ENCODE peak calls at places on chromosomes 6 and 20, in seven cellular contexts. E is lung, F is sigmoid colon, W is ovary, L is kidney, R is transverse colon, M is heart left ventricle. X is an unnamed sample.

GRCh38 chr6:13523826-13524622 is 36.6 kb upstream of the GFOD1 start:
- DNase-seq in E (no peak), F (no peak), W (no peak), L (no peak), R (no peak), M (no peak), X (peak)

GRCh38 chr20:25552977-25553376 is 32.4 kb downstream of the NINL start:
- DNase-seq in E (no peak), F (no peak), W (no peak), L (no peak), R (no peak), M (no peak), X (no peak)

GRCh38 chr20:31972481-31973386 is 4.8 kb downstream of the XKR7 start:
- DNase-seq in E (no peak), F (no peak), W (no peak), L (no peak), R (no peak), M (no peak), X (no peak)

GRCh38 chr6:63272397-63272796 is 47.4 kb downstream of the LGSN start:
- DNase-seq in E (no peak), F (no peak), W (no peak), L (no peak), R (no peak), M (no peak), X (no peak)

GRCh38 chr6:86193821-86194220 is 551.1 kb upstream of the SYNCRIP start:
- DNase-seq in E (no peak), F (no peak), W (no peak), L (no peak), R (no peak), M (no peak), X (no peak)

GRCh38 chr20:7470912-7471311 is 469.3 kb downstream of the HAO1 start:
- DNase-seq in E (no peak), F (no peak), W (no peak), L (no peak), R (no peak), M (no peak), X (no peak)

GRCh38 chr20:54170963-54171362 is 2.8 kb downstream of the CYP24A1 start:
- DNase-seq in E (no peak), F (no peak), W (no peak), L (no peak), R (no peak), M (no peak), X (no peak)

GRCh38 chr6:120262354-120262753 is 912.8 kb upstream of the MAN1A1 start:
- DNase-seq in E (no peak), F (no peak), W (no peak), L (no peak), R (no peak), M (no peak), X (no peak)

GRCh38 chr20:53244711-53245110 is 272.6 kb downstream of the TSHZ2 start:
- DNase-seq in E (no peak), F (no peak), W (no peak), L (no peak), R (no peak), M (no peak), X (no peak)

GRCh38 chr6:153084393-153084792 is 46.7 kb downstream of the RGS17 start:
- DNase-seq in E (no peak), F (no peak), W (no peak), L (no peak), R (no peak), M (no peak), X (no peak)

GRCh38 chr6:18115356-18115755 is 7.1 kb downstream of the NHLRC1 start:
- DNase-seq in E (no peak), F (no peak), W (no peak), L (no peak), R (no peak), M (no peak), X (no peak)

GRCh38 chr20:3687655-3688054 is 5.8 kb upstream of the ADAM33 start:
- DNase-seq in E (no peak), F (no peak), W (no peak), L (no peak), R (no peak), M (no peak), X (no peak)

GRCh38 chr6:35691027-35691824 is 2.5 kb upstream of the FKBP5 start:
- DNase-seq in E (peak), F (peak), W (peak), L (peak), R (peak), M (peak), X (peak)

GRCh38 chr6:51511081-51511480 is 576.3 kb downstream of the PKHD1 start:
- DNase-seq in E (no peak), F (no peak), W (no peak), L (no peak), R (no peak), M (no peak), X (no peak)

GRCh38 chr20:6053776-6054688 is at the start of gene LRRN4:
- DNase-seq in E (peak), F (no peak), W (no peak), L (peak), R (no peak), M (no peak), X (no peak)

GRCh38 chr6:157143885-157144795 is 179.2 kb downstream of the TMEM242 start:
- DNase-seq in E (no peak), F (no peak), W (peak), L (no peak), R (no peak), M (no peak), X (no peak)
- H3K27ac ChIP-seq in E (peak), F (peak), W (peak), L (no peak), R (peak), M (peak), X (peak)

GRCh38 chr6:87944541-87944954 is 103.1 kb upstream of the SPACA1 start:
- DNase-seq in E (no peak), F (no peak), W (no peak), L (no peak), R (peak), M (peak), X (peak)
- TF ChIP-seq CTCF in E (no peak), F (no peak), W (no peak), L (no peak), R (no peak), M (peak), X (peak)

DNA sequence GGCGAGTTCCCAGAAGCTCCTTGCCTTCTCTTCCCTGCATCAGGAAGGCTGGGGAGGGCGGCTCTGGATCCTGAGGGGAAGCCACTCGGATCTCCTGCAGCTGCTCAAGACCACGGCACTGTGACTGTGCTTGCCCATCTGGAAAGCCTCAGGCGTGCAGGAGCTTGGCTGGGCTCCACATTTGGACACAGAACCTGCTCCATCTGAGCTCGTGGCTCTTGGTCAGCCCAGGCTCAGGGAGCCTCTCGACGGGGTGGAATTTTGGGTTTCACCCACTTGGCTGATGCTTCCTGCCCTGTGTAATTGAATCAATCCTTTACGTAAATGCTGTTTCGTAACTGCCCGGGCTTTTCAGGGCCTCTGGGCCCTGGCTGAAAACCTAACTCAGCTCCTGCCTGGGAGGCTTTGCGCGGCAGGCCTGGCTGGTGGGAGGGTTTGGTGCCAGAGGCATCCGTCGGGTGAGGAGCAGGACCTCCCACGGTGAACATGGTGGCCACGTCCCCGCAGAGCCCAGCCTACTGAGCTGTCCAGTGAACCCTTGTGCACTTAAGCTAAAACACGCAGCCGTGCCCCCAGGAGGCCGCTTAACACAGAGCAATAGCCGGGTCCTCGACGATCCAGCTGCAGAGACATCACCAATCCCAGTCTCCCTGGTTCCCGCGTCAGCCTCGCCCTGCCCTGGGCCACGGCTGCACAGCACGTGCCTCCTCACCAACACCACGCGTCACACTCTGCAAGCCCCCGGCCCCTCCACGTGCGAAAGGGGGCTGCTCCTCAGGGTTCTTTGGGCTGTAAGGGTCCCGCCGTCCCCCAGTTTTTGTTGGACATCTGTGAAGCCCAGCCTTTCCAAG is 241.0 kb downstream of the DLL1 start:
- DNase-seq in E (peak), F (peak), W (peak), L (peak), R (peak), M (peak), X (peak)
- H3K27ac ChIP-seq in E (peak), F (peak), W (no peak), L (peak), R (peak), M (peak), X (peak)

DNA sequence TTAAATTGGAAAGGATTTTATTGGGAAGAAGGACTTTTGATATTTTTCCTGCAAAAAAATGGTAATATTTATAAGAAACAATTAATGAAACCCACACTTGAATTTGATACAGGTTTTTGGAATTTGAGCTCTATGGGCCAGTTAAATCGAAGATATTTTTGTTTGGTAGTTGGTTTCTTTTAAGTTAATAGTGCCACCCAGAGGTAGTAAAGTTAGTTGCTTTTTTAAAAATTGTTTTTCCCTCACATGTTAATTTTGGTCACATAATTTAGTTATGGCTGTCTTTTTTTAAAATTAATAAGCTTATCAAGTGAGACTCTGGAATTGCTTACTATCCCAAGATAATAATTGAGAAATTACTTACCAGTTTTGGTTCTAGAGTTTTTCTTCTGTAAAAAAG is 7.1 kb downstream of the PRIM2 start:
- DNase-seq in E (no peak), F (no peak), W (no peak), L (no peak), R (no peak), M (no peak), X (no peak)
- TF ChIP-seq CTCF in E (peak), F (peak), W (peak), L (no peak), R (peak), M (peak), X (peak)

DNA sequence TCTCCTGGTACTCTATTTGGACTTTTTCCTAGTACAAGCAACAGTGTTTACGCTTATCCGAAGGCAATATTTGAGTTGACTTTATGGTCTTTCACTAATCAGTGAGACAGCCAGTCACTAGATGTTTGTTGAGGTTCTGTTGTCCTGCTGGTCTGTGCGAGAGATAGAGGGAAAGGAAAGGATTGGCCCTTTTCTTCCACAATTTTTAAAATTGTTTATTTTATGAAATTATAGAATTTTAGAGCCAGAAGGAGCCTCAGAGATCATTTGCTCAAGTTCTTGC is 44.4 kb downstream of the MAP3K4 start:
- DNase-seq in E (no peak), F (no peak), W (no peak), L (no peak), R (no peak), M (no peak), X (no peak)
- H3K27ac ChIP-seq in E (no peak), F (no peak), W (no peak), L (no peak), R (no peak), M (no peak), X (no peak)

GRCh38 chr20:36587388-36588136 is 14.2 kb downstream of the TGIF2 start:
- DNase-seq in E (no peak), F (no peak), W (no peak), L (no peak), R (no peak), M (no peak), X (no peak)

GRCh38 chr20:36593347-36593746 is 12.2 kb upstream of the RAB5IF start:
- DNase-seq in E (no peak), F (no peak), W (no peak), L (no peak), R (no peak), M (no peak), X (no peak)

GRCh38 chr20:36591281-36591680 is 14.3 kb upstream of the RAB5IF start:
- DNase-seq in E (no peak), F (no peak), W (no peak), L (no peak), R (no peak), M (no peak), X (no peak)

GRCh38 chr20:36591854-36592641 is 13.5 kb upstream of the RAB5IF start:
- DNase-seq in E (no peak), F (no peak), W (no peak), L (no peak), R (no peak), M (no peak), X (no peak)
- TF ChIP-seq CTCF in E (no peak), F (peak), W (no peak), L (peak), R (peak), M (peak), X (peak)

GRCh38 chr20:63929071-63929470 is 27.1 kb downstream of the UCKL1 start:
- DNase-seq in E (no peak), F (no peak), W (no peak), L (no peak), R (no peak), M (no peak), X (no peak)

GRCh38 chr20:63924241-63924640 is 29.3 kb downstream of the DNAJC5 start:
- DNase-seq in E (no peak), F (no peak), W (no peak), L (no peak), R (no peak), M (no peak), X (no peak)

GRCh38 chr20:63930971-63931553 is 25.2 kb downstream of the UCKL1 start:
- DNase-seq in E (no peak), F (no peak), W (no peak), L (peak), R (no peak), M (peak), X (no peak)

GRCh38 chr20:63923626-63924025 is 28.7 kb downstream of the DNAJC5 start:
- DNase-seq in E (no peak), F (no peak), W (no peak), L (no peak), R (no peak), M (no peak), X (no peak)

DNA sequence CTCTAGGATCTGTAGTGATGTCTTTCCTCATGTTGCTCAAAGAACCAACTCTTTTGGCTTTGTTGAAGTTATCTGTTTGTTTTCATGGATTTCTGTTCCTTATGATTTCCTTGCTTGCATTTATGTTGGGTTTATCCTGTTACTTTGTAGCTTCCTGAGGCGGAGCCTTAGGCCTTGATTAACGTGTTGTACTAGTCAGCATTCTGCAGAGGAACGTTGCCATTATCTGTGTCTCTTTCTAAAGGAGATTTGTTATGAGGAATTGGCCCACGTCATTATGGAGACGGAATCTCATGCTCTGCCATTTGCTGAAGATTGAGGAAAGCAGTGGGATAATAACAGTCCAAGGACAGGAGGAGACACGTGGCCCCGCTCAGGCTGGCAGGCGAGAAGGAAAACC is 29.9 kb downstream of the UCKL1 start:
- DNase-seq in E (no peak), F (no peak), W (no peak), L (no peak), R (no peak), M (no peak), X (no peak)
- H3K27ac ChIP-seq in E (no peak), F (no peak), W (peak), L (no peak), R (no peak), M (no peak), X (no peak)